ENCODE peak calls at places on chromosomes 3 and 15, in seven cellular contexts. A, B, Z, X, G, I and O are unnamed samples.

GRCh38 chr15:35067501-35068347 is 17.4 kb downstream of the NANOGP8 start:
- DNase-seq in A (no peak), B (no peak), Z (no peak), X (no peak), G (no peak), I (peak), O (no peak)

GRCh38 chr15:66679657-66680108 is 22.4 kb upstream of the SMAD6 start:
- DNase-seq in A (no peak), B (no peak), Z (peak), X (no peak), G (peak), I (no peak), O (peak)

GRCh38 chr3:55482496-55483195 is 4.5 kb downstream of the WNT5A start:
- DNase-seq in A (no peak), B (peak), Z (no peak), X (no peak), G (peak), I (no peak), O (no peak)

GRCh38 chr15:89333011-89333860 is 1.4 kb downstream of the POLG start:
- DNase-seq in A (no peak), B (no peak), Z (no peak), X (no peak), G (no peak), I (peak), O (no peak)

GRCh38 chr3:18236726-18237125 is 188.4 kb downstream of the SATB1 start:
- DNase-seq in A (no peak), B (no peak), Z (no peak), X (no peak), G (no peak), I (no peak), O (no peak)

GRCh38 chr3:190070623-190071347 is 49.9 kb downstream of the P3H2 start:
- DNase-seq in A (no peak), B (no peak), Z (no peak), X (no peak), G (no peak), I (no peak), O (no peak)

GRCh38 chr15:77821188-77821958 is 188.7 kb upstream of the LINGO1 start:
- DNase-seq in A (peak), B (peak), Z (peak), X (peak), G (peak), I (peak), O (peak)

GRCh38 chr15:93488157-93488803 is 399.3 kb upstream of the RGMA start:
- DNase-seq in A (no peak), B (no peak), Z (no peak), X (no peak), G (peak), I (no peak), O (no peak)

GRCh38 chr3:82342521-82342920 is 581.1 kb upstream of the GBE1 start:
- DNase-seq in A (no peak), B (no peak), Z (no peak), X (no peak), G (no peak), I (peak), O (no peak)

GRCh38 chr15:55742498-55742926 is 440 bp downstream of the PRTG start:
- DNase-seq in A (no peak), B (peak), Z (peak), X (peak), G (peak), I (peak), O (peak)

GRCh38 chr3:149480326-149481017 is 6.0 kb downstream of the TM4SF4 start:
- DNase-seq in A (peak), B (peak), Z (peak), X (peak), G (peak), I (peak), O (peak)

GRCh38 chr3:66432767-66433521 is 67.9 kb downstream of the LRIG1 start:
- DNase-seq in A (no peak), B (no peak), Z (no peak), X (no peak), G (no peak), I (no peak), O (no peak)

GRCh38 chr3:185332026-185332735 is 30.8 kb upstream of the MAP3K13 start:
- DNase-seq in A (no peak), B (no peak), Z (no peak), X (peak), G (no peak), I (peak), O (no peak)